ENCODE peak calls at places on chromosomes 7 and 10, in seven cellular contexts. N is neural progenitor cell, U is MM.1S, X is HCT116, P is GM23338, M is PC-3, H is hepatocyte. I is an unnamed sample.

GRCh38 chr10:72049969-72050781 is 38.2 kb downstream of the SPOCK2 start:
- DNase-seq in N (peak), U (no peak), X (no peak), P (peak), M (no peak), H (no peak), I (peak)

GRCh38 chr7:5647816-5648215 is 133.6 kb downstream of the RNF216 start:
- DNase-seq in N (no peak), U (no peak), X (no peak), P (no peak), M (no peak), H (no peak), I (no peak)

GRCh38 chr7:20312562-20312961 is 18.1 kb upstream of the ITGB8 start:
- DNase-seq in N (no peak), U (no peak), X (no peak), P (no peak), M (no peak), H (no peak), I (no peak)

GRCh38 chr7:142796501-142797341 is 26.0 kb downstream of the PRSS2 start:
- DNase-seq in N (peak), U (no peak), X (no peak), P (peak), M (peak), H (no peak), I (peak)

GRCh38 chr10:104521901-104522827 is 118.9 kb upstream of the SORCS3 start:
- DNase-seq in N (no peak), U (no peak), X (no peak), P (no peak), M (no peak), H (no peak), I (no peak)

GRCh38 chr10:71302874-71303568 is 16.0 kb upstream of the SLC29A3 start:
- DNase-seq in N (peak), U (peak), X (peak), P (peak), M (peak), H (peak), I (peak)

GRCh38 chr10:118840071-118840775 is 85.5 kb upstream of the CACUL1 start:
- DNase-seq in N (no peak), U (no peak), X (peak), P (no peak), M (peak), H (no peak), I (no peak)

GRCh38 chr10:514137-514671 is 175.3 kb downstream of the DIP2C start:
- DNase-seq in N (no peak), U (no peak), X (no peak), P (no peak), M (no peak), H (no peak), I (no peak)

GRCh38 chr10:3782456-3783312 is 2.3 kb downstream of the KLF6 start:
- DNase-seq in N (no peak), U (peak), X (no peak), P (no peak), M (peak), H (peak), I (peak)

GRCh38 chr7:90675982-90676381 is 79.9 kb downstream of the CDK14 start:
- DNase-seq in N (no peak), U (no peak), X (no peak), P (no peak), M (no peak), H (no peak), I (peak)

GRCh38 chr10:8163824-8164223 is 109.3 kb downstream of the GATA3 start:
- DNase-seq in N (no peak), U (no peak), X (no peak), P (no peak), M (no peak), H (no peak), I (no peak)

GRCh38 chr7:20249924-20250323 is 32.7 kb upstream of the MACC1 start:
- DNase-seq in N (no peak), U (no peak), X (no peak), P (no peak), M (peak), H (no peak), I (no peak)

GRCh38 chr10:79340646-79341244 is 6.5 kb upstream of the PPIF start:
- DNase-seq in N (no peak), U (no peak), X (no peak), P (no peak), M (no peak), H (no peak), I (no peak)

GRCh38 chr10:132989476-132990415 is 47.4 kb upstream of the CFAP46 start:
- DNase-seq in N (no peak), U (no peak), X (no peak), P (no peak), M (no peak), H (no peak), I (no peak)

GRCh38 chr7:20776214-20776875 is 10.3 kb downstream of the SP8 start:
- DNase-seq in N (peak), U (no peak), X (no peak), P (peak), M (no peak), H (no peak), I (no peak)

GRCh38 chr7:6691609-6692106 is 15.1 kb downstream of the ZNF12 start:
- DNase-seq in N (no peak), U (no peak), X (no peak), P (peak), M (no peak), H (no peak), I (peak)

GRCh38 chr7:79732535-79732934 is 279.1 kb upstream of the MAGI2 start:
- DNase-seq in N (no peak), U (no peak), X (no peak), P (no peak), M (no peak), H (no peak), I (no peak)

DNA sequence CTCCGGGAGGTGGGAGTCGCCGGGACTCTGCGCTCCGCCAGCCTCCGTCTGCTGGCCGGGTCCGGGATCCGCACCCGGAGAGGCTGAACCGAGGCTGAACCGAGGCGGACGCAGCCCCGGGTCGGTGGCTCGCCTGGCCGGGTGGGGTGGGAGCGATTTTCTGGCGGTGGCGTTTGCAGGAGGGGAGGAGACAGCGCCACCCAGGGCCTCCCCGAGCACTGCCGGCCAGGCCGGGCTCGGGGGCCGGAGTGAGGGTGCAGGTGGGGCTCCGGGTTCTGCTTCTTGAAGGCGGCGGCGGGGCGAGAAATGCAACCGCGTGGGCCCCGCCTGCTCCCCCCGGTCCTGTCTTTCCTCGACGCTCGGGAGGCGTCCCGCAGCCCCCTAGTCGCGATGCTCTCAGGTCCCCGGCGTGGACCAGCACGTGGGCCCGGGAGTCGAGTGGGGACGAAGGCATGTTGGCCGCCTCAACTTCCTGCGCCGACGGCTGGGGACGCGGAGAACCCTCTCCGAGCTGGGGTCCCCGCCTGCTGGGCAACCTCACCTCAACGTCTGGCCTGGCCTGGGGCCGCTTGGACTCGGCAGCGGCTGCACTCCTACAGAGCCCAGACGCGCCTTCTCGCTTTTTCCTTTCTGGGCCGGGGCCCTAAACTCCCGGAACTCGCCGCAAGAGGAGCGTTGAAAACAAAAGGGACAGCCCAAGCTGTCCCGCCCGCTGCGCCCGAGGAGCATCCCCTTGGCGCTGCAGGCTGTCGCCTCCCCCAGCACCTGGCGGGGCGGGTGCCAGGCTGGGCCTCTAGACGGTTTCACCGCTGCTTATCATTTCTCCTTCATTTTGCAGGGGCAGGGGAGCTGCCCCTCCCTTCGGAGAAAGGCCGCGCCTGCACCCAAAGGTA is 25.2 kb upstream of the VAX1 start:
- DNase-seq in N (peak), U (no peak), X (no peak), P (peak), M (no peak), H (peak), I (peak)
- TF ChIP-seq EZH2 in N (peak), U (no peak), X (no peak), P (peak), M (no peak), H (peak), I (peak)

GRCh38 chr10:18362892-18363291 is 222.7 kb downstream of the CACNB2 start:
- DNase-seq in N (no peak), U (peak), X (no peak), P (no peak), M (no peak), H (no peak), I (no peak)
- TF ChIP-seq EZH2phosphoT487 in N (no peak), U (no peak), X (no peak), P (no peak), M (no peak), H (no peak), I (no peak)

GRCh38 chr10:131264110-131264788 is 47.3 kb downstream of the TCERG1L start:
- DNase-seq in N (no peak), U (no peak), X (no peak), P (no peak), M (no peak), H (no peak), I (no peak)
- H2AFZ ChIP-seq in N (no peak), U (no peak), X (no peak), P (no peak), M (no peak), H (no peak), I (no peak)

GRCh38 chr7:155372782-155373358 is 75.2 kb downstream of the INSIG1 start:
- DNase-seq in N (no peak), U (no peak), X (no peak), P (no peak), M (no peak), H (no peak), I (no peak)

GRCh38 chr7:155371884-155372781 is 74.5 kb downstream of the INSIG1 start:
- DNase-seq in N (peak), U (peak), X (no peak), P (peak), M (no peak), H (peak), I (peak)

GRCh38 chr7:155375337-155376277 is 77.9 kb downstream of the INSIG1 start:
- DNase-seq in N (peak), U (no peak), X (no peak), P (peak), M (peak), H (no peak), I (no peak)

GRCh38 chr7:155374276-155375252 is 76.9 kb downstream of the INSIG1 start:
- DNase-seq in N (peak), U (no peak), X (no peak), P (peak), M (no peak), H (no peak), I (no peak)

DNA sequence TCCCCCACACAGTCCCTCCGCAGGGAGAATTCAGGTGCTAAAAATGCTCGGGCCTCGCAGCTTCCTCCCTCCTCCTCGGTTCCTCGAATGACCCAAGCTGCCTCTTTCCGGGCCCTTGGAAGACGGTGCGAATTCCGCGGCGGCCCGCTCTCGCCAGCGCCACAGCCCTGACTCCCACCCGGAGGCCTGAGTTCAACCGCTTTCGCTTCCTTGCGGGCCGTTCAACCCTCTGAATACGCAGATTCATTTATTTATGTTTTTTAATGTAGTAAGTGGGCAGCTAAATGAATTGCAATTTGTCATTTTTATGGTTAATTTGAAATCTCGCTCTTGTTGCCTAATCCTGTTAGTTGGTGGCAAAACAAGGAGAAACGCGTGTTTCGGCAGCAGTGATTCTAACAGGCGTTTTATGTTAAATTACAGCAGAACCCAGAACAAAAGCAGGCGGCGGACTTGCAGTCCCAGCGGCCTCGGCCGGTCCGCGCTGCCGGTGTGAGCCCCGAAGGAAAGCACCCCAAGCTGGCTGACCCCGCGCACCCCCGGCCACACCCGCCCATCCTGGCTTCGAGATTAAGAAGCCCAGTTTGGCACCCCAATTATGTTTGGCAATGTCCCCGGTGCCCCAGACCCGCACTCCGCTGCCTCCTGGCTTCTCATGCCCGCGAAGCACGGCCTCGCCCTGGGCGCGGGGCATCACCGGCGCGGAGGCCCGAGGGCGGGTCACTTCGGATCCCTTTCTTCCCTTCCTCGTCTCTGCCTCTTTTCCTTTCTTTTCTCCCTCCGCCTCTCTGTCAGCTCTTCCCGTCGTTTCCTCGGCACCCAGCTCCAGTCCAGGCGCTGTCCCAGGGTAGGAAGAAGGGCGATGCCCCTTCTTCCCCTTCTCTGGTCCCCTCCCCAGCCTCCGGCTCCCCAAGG is 75.9 kb downstream of the INSIG1 start:
- DNase-seq in N (peak), U (no peak), X (no peak), P (peak), M (no peak), H (no peak), I (peak)
- TF ChIP-seq EZH2 in N (peak), U (no peak), X (no peak), P (peak), M (no peak), H (peak), I (peak)